ENCODE peak calls at places on chromosomes 7 and 10, in four cellular contexts. J is A549, B is GM12878, Y is HepG2. I is an unnamed sample. For H3K4me1, the result is how much of the 10 kb centered on the place peaks cover.

GRCh38 chr7:159098795-159099194 is 45.9 kb downstream of the VIPR2 start:
- DNase-seq in B (no peak), J (no peak), Y (no peak), I (no peak)

GRCh38 chr10:24505759-24506158 is 217.9 kb downstream of the ARHGAP21 start:
- DNase-seq in B (no peak), Y (no peak), J (no peak), I (no peak)

GRCh38 chr7:83547526-83547925 is 101.4 kb downstream of the SEMA3E start:
- DNase-seq in Y (no peak), B (peak), J (peak), I (peak)

GRCh38 chr10:104033401-104033930 is 52.2 kb downstream of the COL17A1 start:
- DNase-seq in Y (no peak), B (no peak), J (no peak), I (no peak)

GRCh38 chr7:27303021-27303420 is 60.4 kb downstream of the EVX1 start:
- DNase-seq in B (no peak), Y (no peak), J (no peak), I (no peak)

GRCh38 chr10:63707254-63707910 is 186.2 kb downstream of the REEP3 start:
- DNase-seq in J (peak), B (peak), Y (peak), I (no peak)

GRCh38 chr7:16202298-16202697 is 219.0 kb downstream of the CRPPA start:
- DNase-seq in B (no peak), J (no peak), Y (no peak), I (no peak)

GRCh38 chr7:156999611-157000046 is 10.8 kb downstream of the MNX1 start:
- DNase-seq in Y (no peak), J (no peak), B (no peak), I (peak)

GRCh38 chr10:123544986-123545385 is 121.2 kb upstream of the GPR26 start:
- DNase-seq in B (no peak), J (no peak), Y (no peak), I (no peak)

GRCh38 chr7:19663816-19664531 is 44.9 kb downstream of the POLR1F start:
- DNase-seq in B (peak), Y (no peak), J (no peak), I (no peak)

GRCh38 chr7:39595102-39595620 is 28.2 kb upstream of the RALA start:
- DNase-seq in B (no peak), J (no peak), Y (peak), I (no peak)

GRCh38 chr10:79258894-79259293 is 88.4 kb upstream of the PPIF start:
- DNase-seq in J (no peak), Y (no peak), B (no peak), I (peak)

GRCh38 chr7:42691030-42691639 is 220.7 kb downstream of the C7orf25 start:
- DNase-seq in Y (peak), J (peak), B (no peak), I (peak)

GRCh38 chr10:95485445-95485844 is 75.7 kb downstream of the SORBS1 start:
- DNase-seq in J (no peak), B (no peak), Y (peak), I (no peak)

GRCh38 chr10:116973371-116973905 is 31.5 kb downstream of the SHTN1 start:
- DNase-seq in Y (no peak), B (no peak), J (no peak), I (no peak)

GRCh38 chr7:152588350-152588749 is 87.6 kb downstream of the XRCC2 start:
- DNase-seq in J (no peak), Y (peak), B (no peak), I (no peak)

GRCh38 chr10:361203-362135 is 226.2 kb downstream of the ZMYND11 start:
- DNase-seq in Y (no peak), J (no peak), B (no peak), I (no peak)

GRCh38 chr10:127133225-127133624 is 63.2 kb downstream of the INSYN2A start:
- DNase-seq in B (no peak), Y (no peak), J (no peak), I (no peak)

DNA sequence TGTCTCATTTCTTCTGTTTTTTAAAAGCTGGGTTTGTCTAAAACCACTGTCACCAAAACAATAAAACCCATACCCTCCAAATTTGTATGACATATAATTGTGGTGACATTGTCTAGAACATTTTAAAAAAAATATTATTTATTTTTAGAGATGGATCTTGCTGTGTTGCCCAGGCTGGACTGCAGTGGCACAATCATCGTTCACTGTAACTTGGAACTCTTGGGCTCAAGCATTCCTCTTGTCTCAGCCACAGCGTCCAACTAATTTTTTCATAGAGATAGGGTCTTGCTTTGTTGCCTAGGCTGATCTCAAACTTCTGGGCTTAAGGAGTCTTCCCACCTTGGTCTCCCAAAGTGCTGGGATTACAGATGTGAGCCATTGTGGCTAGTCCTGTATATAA is 116.5 kb downstream of the CCNY start:
- DNase-seq in J (no peak), Y (no peak), B (no peak), I (no peak)
- H3K4me1 ChIP-seq in J (half or more), Y (half or more), B (under half), I (under half)

GRCh38 chr7:107173191-107173590 is 4.4 kb downstream of the HBP1 start:
- DNase-seq in Y (no peak), J (no peak), B (no peak), I (no peak)

GRCh38 chr7:107171496-107171895 is 2.7 kb downstream of the HBP1 start:
- DNase-seq in B (no peak), J (no peak), Y (no peak), I (no peak)

GRCh38 chr7:107170051-107170661 is 1.4 kb downstream of the HBP1 start:
- DNase-seq in J (peak), Y (no peak), B (no peak), I (no peak)

GRCh38 chr7:107173691-107174406 is 5.0 kb downstream of the HBP1 start:
- DNase-seq in B (no peak), Y (no peak), J (no peak), I (no peak)

GRCh38 chr7:107172318-107173032 is 3.7 kb downstream of the HBP1 start:
- DNase-seq in B (no peak), J (no peak), Y (no peak), I (no peak)
- TF ChIP-seq PBX3 in B (no peak), J (no peak), Y (no peak), I (no peak)

GRCh38 chr7:30473393-30473775 is 5.2 kb downstream of the NOD1 start:
- DNase-seq in B (no peak), J (no peak), Y (no peak), I (no peak)

GRCh38 chr7:30475580-30475979 is 3.0 kb downstream of the NOD1 start:
- DNase-seq in J (no peak), B (no peak), Y (no peak), I (no peak)

GRCh38 chr7:30474485-30474884 is 4.1 kb downstream of the NOD1 start:
- DNase-seq in J (no peak), B (no peak), Y (no peak), I (no peak)

GRCh38 chr7:30473903-30474302 is 4.7 kb downstream of the NOD1 start:
- DNase-seq in Y (no peak), J (no peak), B (no peak), I (no peak)

DNA sequence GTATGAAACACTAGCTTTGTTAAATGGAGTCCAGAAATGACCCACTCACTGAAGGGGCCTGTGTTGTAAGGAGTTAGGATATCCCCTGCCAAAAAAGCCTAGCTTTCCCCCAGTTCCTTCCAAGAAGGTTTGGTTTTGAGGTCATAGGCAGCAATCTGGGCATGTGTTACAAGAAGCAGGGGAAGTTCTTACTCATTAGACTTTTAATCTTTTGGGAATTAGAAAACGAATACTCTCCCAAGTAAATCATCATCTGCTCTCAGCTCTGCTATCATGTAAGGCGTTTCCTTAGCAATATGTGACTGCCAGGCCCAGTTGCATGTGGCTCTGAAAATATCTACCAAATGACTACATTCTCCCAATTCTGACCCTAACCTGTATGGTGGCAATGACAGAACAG is 3.7 kb downstream of the NOD1 start:
- DNase-seq in B (no peak), Y (no peak), J (no peak), I (no peak)
- TF ChIP-seq REST in B (no peak), Y (no peak), J (no peak), I (no peak)

GRCh38 chr10:93378039-93378438 is 104.1 kb downstream of the MYOF start:
- DNase-seq in Y (no peak), B (no peak), J (no peak), I (no peak)
- H3K4me1 ChIP-seq in Y (under half), B (under half), J (under half), I (under half)

GRCh38 chr10:60203993-60204618 is 185.6 kb downstream of the ANK3 start:
- DNase-seq in B (no peak), Y (peak), J (peak), I (peak)
- TF ChIP-seq PBX3 in B (no peak), Y (no peak), J (no peak), I (no peak)

GRCh38 chr7:116429986-116430619 is 69.4 kb upstream of the CAV2 start:
- DNase-seq in Y (no peak), J (no peak), B (no peak), I (no peak)

GRCh38 chr7:116423499-116423898 is 76.0 kb upstream of the CAV2 start:
- DNase-seq in Y (no peak), J (no peak), B (no peak), I (no peak)

GRCh38 chr7:116422651-116423050 is 76.9 kb upstream of the CAV2 start:
- DNase-seq in J (no peak), Y (no peak), B (no peak), I (no peak)

GRCh38 chr7:116425647-116426209 is 73.8 kb upstream of the CAV2 start:
- DNase-seq in Y (no peak), J (no peak), B (no peak), I (no peak)

DNA sequence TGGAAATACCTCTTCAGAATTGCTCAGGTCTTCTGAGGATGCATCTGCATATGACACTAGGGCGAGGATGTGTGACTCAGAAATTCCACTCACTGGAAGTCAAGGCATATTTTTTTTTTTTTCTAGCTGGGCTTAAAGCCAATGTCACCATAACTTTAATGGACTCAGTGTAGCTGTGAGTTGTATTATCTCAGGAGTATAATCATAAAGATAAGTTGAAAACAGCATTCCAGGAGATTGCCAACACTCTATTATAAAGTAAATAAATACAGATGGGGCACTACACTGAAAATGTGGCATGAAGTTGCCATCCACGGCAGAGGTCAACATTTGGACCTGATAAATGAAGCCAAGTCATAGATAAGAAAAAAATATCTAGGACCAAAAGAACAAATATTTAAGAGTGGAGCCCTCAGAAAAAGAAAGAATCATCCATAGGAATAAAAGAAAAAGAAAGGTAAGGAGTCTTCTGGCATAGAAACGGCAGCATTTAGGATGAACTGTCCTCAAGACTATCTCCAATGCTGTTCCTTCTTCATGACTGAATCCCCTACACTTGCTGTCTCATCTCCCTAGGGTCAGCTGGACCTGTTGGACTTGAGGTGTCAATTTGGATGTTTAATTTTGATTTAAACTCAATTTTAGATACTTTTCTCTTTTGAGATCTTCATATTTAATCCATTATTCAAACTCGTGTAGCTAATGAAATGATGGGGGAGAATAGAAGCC is 72.9 kb upstream of the CAV2 start:
- DNase-seq in J (peak), B (no peak), Y (no peak), I (no peak)
- TF ChIP-seq REST in J (no peak), B (no peak), Y (no peak), I (no peak)

DNA sequence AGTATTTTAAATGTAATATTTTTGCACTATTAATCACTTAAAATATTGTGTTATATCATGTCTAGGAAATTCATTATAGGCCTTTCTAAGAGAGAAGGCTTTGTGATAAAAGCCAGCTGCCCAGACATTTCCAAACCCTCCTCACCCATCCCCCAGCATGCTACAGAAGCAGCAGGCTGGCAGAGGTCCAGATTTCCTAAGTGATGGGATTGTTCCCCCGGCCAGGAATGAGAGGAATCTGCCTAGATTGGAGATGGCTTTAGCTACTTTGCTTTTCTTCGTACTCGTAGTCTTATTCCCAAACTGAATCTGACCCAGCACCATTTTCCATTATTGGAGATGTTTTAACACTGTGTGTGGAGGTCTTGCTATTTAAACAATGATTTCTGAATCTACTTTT is 29.4 kb downstream of the CDK14 start:
- DNase-seq in J (no peak), Y (no peak), B (no peak), I (peak)
- H3K4me1 ChIP-seq in J (under half), Y (under half), B (under half), I (under half)

GRCh38 chr10:13087986-13088618 is 11.9 kb upstream of the OPTN start:
- DNase-seq in Y (no peak), J (peak), B (no peak), I (no peak)
- TF ChIP-seq PBX3 in Y (no peak), J (no peak), B (no peak), I (no peak)

GRCh38 chr10:125212150-125212809 is 51.9 kb upstream of the CTBP2 start:
- DNase-seq in J (no peak), B (no peak), Y (no peak), I (no peak)
- TF ChIP-seq REST in J (no peak), B (no peak), Y (no peak), I (no peak)

I was measured in SK-N-SH.